ENCODE peak calls at places on chromosomes 3 and 15, in nine cellular contexts. One of them, this sample, is unnamed.
A peak's percentile ranks its signal among the peaks of the same experiment; 100 is the strongest.

GRCh38 chr3:193087336-193087735 is 153.7 kb upstream of the PLAAT1 start:
- DNase-seq in right cardiac atrium: no peak
- DNase-seq in endothelial cell of umbilical vein: no peak
- DNase-seq in GM23248: no peak
- DNase-seq in A673: no peak
- DNase-seq in iPS DF 6.9: no peak
- DNase-seq in heart left ventricle: no peak
- DNase-seq in mesendoderm: no peak
- DNase-seq in PC-3: no peak
- DNase-seq in this sample: no peak

GRCh38 chr3:124722589-124722988 is 7.7 kb upstream of the UMPS start:
- DNase-seq in A673: no peak
- DNase-seq in mesendoderm: no peak
- DNase-seq in heart left ventricle: no peak
- DNase-seq in endothelial cell of umbilical vein: no peak
- DNase-seq in right cardiac atrium: no peak
- DNase-seq in GM23248: no peak
- DNase-seq in PC-3: no peak
- DNase-seq in iPS DF 6.9: no peak
- DNase-seq in this sample: no peak

GRCh38 chr3:197226179-197226578 is 72.2 kb downstream of the DLG1 start:
- DNase-seq in A673: peak; percentile 70
- DNase-seq in right cardiac atrium: no peak
- DNase-seq in PC-3: no peak
- DNase-seq in heart left ventricle: no peak
- DNase-seq in endothelial cell of umbilical vein: no peak
- DNase-seq in GM23248: no peak
- DNase-seq in iPS DF 6.9: no peak
- DNase-seq in mesendoderm: no peak
- DNase-seq in this sample: no peak

GRCh38 chr3:197317250-197317963 is 19.0 kb upstream of the DLG1 start:
- DNase-seq in GM23248: peak; percentile 97
- DNase-seq in right cardiac atrium: no peak
- DNase-seq in endothelial cell of umbilical vein: no peak
- DNase-seq in PC-3: peak; percentile 80
- DNase-seq in A673: peak; percentile 51
- DNase-seq in iPS DF 6.9: no peak
- DNase-seq in heart left ventricle: peak; percentile 44
- DNase-seq in mesendoderm: peak; percentile 86
- DNase-seq in this sample: no peak

GRCh38 chr3:150439657-150440056 is 31.6 kb downstream of the TSC22D2 start:
- DNase-seq in GM23248: no peak
- DNase-seq in right cardiac atrium: no peak
- DNase-seq in endothelial cell of umbilical vein: no peak
- DNase-seq in iPS DF 6.9: no peak
- DNase-seq in PC-3: peak; percentile 43
- DNase-seq in heart left ventricle: no peak
- DNase-seq in A673: no peak
- DNase-seq in mesendoderm: no peak
- DNase-seq in this sample: no peak

GRCh38 chr15:71294251-71294635 is 179.0 kb downstream of the THSD4 start:
- DNase-seq in GM23248: no peak
- DNase-seq in A673: no peak
- DNase-seq in mesendoderm: no peak
- DNase-seq in heart left ventricle: no peak
- DNase-seq in PC-3: no peak
- DNase-seq in endothelial cell of umbilical vein: no peak
- DNase-seq in right cardiac atrium: no peak
- DNase-seq in iPS DF 6.9: no peak
- DNase-seq in this sample: no peak

GRCh38 chr3:151638555-151638954 is 95.2 kb upstream of the AADACL2 start:
- DNase-seq in A673: no peak
- DNase-seq in GM23248: no peak
- DNase-seq in right cardiac atrium: no peak
- DNase-seq in heart left ventricle: no peak
- DNase-seq in iPS DF 6.9: no peak
- DNase-seq in mesendoderm: peak; percentile 3
- DNase-seq in PC-3: no peak
- DNase-seq in endothelial cell of umbilical vein: no peak
- DNase-seq in this sample: no peak

GRCh38 chr3:9088431-9089353 is 125.4 kb upstream of the RAD18 start:
- DNase-seq in iPS DF 6.9: no peak
- DNase-seq in right cardiac atrium: no peak
- DNase-seq in heart left ventricle: no peak
- DNase-seq in PC-3: peak; percentile 71
- DNase-seq in mesendoderm: no peak
- DNase-seq in A673: no peak
- DNase-seq in GM23248: peak; percentile 26
- DNase-seq in endothelial cell of umbilical vein: no peak
- DNase-seq in this sample: no peak

GRCh38 chr3:141812091-141812490 is 48.9 kb downstream of the GRK7 start:
- DNase-seq in heart left ventricle: no peak
- DNase-seq in GM23248: peak; percentile 20
- DNase-seq in right cardiac atrium: no peak
- DNase-seq in A673: peak; percentile 81
- DNase-seq in endothelial cell of umbilical vein: no peak
- DNase-seq in iPS DF 6.9: no peak
- DNase-seq in PC-3: no peak
- DNase-seq in mesendoderm: no peak
- DNase-seq in this sample: no peak

GRCh38 chr3:98041350-98041749 is 6.2 kb upstream of the GABRR3 start:
- DNase-seq in right cardiac atrium: no peak
- DNase-seq in PC-3: no peak
- DNase-seq in endothelial cell of umbilical vein: no peak
- DNase-seq in GM23248: no peak
- DNase-seq in iPS DF 6.9: no peak
- DNase-seq in heart left ventricle: no peak
- DNase-seq in mesendoderm: no peak
- DNase-seq in A673: no peak
- DNase-seq in this sample: no peak

GRCh38 chr3:46928297-46928696 is 48.2 kb downstream of the CCDC12 start:
- DNase-seq in A673: no peak
- DNase-seq in mesendoderm: no peak
- DNase-seq in iPS DF 6.9: no peak
- DNase-seq in GM23248: no peak
- DNase-seq in heart left ventricle: no peak
- DNase-seq in endothelial cell of umbilical vein: no peak
- DNase-seq in right cardiac atrium: no peak
- DNase-seq in PC-3: no peak
- DNase-seq in this sample: no peak

GRCh38 chr15:65368300-65368617 is 9.5 kb downstream of the IGDCC3 start:
- DNase-seq in right cardiac atrium: no peak
- DNase-seq in A673: no peak
- DNase-seq in PC-3: no peak
- DNase-seq in endothelial cell of umbilical vein: no peak
- DNase-seq in GM23248: no peak
- DNase-seq in iPS DF 6.9: no peak
- DNase-seq in mesendoderm: peak; percentile 91
- DNase-seq in heart left ventricle: peak; percentile 34
- DNase-seq in this sample: peak; percentile 77

GRCh38 chr15:50024183-50024795 is 94.7 kb downstream of the ATP8B4 start:
- DNase-seq in PC-3: no peak
- DNase-seq in GM23248: no peak
- DNase-seq in iPS DF 6.9: no peak
- DNase-seq in endothelial cell of umbilical vein: no peak
- DNase-seq in A673: no peak
- DNase-seq in right cardiac atrium: no peak
- DNase-seq in heart left ventricle: no peak
- DNase-seq in mesendoderm: no peak
- DNase-seq in this sample: no peak

GRCh38 chr3:13827256-13827655 is 52.6 kb downstream of the WNT7A start:
- DNase-seq in A673: no peak
- DNase-seq in right cardiac atrium: no peak
- DNase-seq in endothelial cell of umbilical vein: no peak
- DNase-seq in mesendoderm: no peak
- DNase-seq in PC-3: no peak
- DNase-seq in iPS DF 6.9: no peak
- DNase-seq in GM23248: no peak
- DNase-seq in heart left ventricle: no peak
- DNase-seq in this sample: no peak

GRCh38 chr3:131283862-131284261 is 97.7 kb upstream of the NUDT16 start:
- DNase-seq in A673: no peak
- DNase-seq in GM23248: no peak
- DNase-seq in mesendoderm: peak; percentile 24
- DNase-seq in PC-3: no peak
- DNase-seq in endothelial cell of umbilical vein: no peak
- DNase-seq in heart left ventricle: no peak
- DNase-seq in right cardiac atrium: no peak
- DNase-seq in iPS DF 6.9: no peak
- DNase-seq in this sample: no peak

GRCh38 chr15:42143866-42144625 is 12.4 kb downstream of the PLA2G4F start:
- DNase-seq in GM23248: no peak
- DNase-seq in iPS DF 6.9: no peak
- DNase-seq in right cardiac atrium: no peak
- DNase-seq in mesendoderm: no peak
- DNase-seq in PC-3: no peak
- DNase-seq in heart left ventricle: no peak
- DNase-seq in A673: no peak
- DNase-seq in endothelial cell of umbilical vein: no peak
- DNase-seq in this sample: peak; percentile 23

GRCh38 chr3:185824467-185825378 is at the start of gene IGF2BP2:
- DNase-seq in mesendoderm: peak; percentile 92
- DNase-seq in A673: peak; percentile 89
- DNase-seq in PC-3: peak; percentile 81
- DNase-seq in iPS DF 6.9: no peak
- DNase-seq in endothelial cell of umbilical vein: peak; percentile 84
- DNase-seq in heart left ventricle: peak; percentile 67
- DNase-seq in right cardiac atrium: peak; percentile 76
- DNase-seq in GM23248: peak; percentile 92
- DNase-seq in this sample: peak; percentile 68

GRCh38 chr3:42652251-42652610 is 1.3 kb upstream of the ZBTB47 start:
- DNase-seq in heart left ventricle: no peak
- DNase-seq in iPS DF 6.9: no peak
- DNase-seq in GM23248: peak; percentile 34
- DNase-seq in PC-3: no peak
- DNase-seq in A673: no peak
- DNase-seq in endothelial cell of umbilical vein: no peak
- DNase-seq in right cardiac atrium: no peak
- DNase-seq in mesendoderm: no peak
- DNase-seq in this sample: peak; percentile 25

GRCh38 chr3:42653303-42653559 is 266 bp upstream of the ZBTB47 start:
- DNase-seq in mesendoderm: no peak
- DNase-seq in right cardiac atrium: no peak
- DNase-seq in endothelial cell of umbilical vein: no peak
- DNase-seq in A673: no peak
- DNase-seq in PC-3: no peak
- DNase-seq in heart left ventricle: no peak
- DNase-seq in GM23248: no peak
- DNase-seq in iPS DF 6.9: no peak
- DNase-seq in this sample: no peak

GRCh38 chr3:42651248-42652091 is 2.0 kb upstream of the ZBTB47 start:
- DNase-seq in PC-3: peak; percentile 53
- DNase-seq in mesendoderm: peak; percentile 85
- DNase-seq in iPS DF 6.9: no peak
- DNase-seq in heart left ventricle: no peak
- DNase-seq in endothelial cell of umbilical vein: no peak
- DNase-seq in A673: no peak
- DNase-seq in right cardiac atrium: no peak
- DNase-seq in GM23248: peak; percentile 92
- DNase-seq in this sample: peak; percentile 40

GRCh38 chr3:42653560-42654330 is at the start of gene ZBTB47:
- DNase-seq in mesendoderm: peak; percentile 41
- DNase-seq in GM23248: peak; percentile 79
- DNase-seq in PC-3: peak; percentile 44
- DNase-seq in endothelial cell of umbilical vein: peak; percentile 33
- DNase-seq in iPS DF 6.9: no peak
- DNase-seq in right cardiac atrium: peak; percentile 79
- DNase-seq in heart left ventricle: peak; percentile 75
- DNase-seq in A673: no peak
- DNase-seq in this sample: peak; percentile 38

DNA sequence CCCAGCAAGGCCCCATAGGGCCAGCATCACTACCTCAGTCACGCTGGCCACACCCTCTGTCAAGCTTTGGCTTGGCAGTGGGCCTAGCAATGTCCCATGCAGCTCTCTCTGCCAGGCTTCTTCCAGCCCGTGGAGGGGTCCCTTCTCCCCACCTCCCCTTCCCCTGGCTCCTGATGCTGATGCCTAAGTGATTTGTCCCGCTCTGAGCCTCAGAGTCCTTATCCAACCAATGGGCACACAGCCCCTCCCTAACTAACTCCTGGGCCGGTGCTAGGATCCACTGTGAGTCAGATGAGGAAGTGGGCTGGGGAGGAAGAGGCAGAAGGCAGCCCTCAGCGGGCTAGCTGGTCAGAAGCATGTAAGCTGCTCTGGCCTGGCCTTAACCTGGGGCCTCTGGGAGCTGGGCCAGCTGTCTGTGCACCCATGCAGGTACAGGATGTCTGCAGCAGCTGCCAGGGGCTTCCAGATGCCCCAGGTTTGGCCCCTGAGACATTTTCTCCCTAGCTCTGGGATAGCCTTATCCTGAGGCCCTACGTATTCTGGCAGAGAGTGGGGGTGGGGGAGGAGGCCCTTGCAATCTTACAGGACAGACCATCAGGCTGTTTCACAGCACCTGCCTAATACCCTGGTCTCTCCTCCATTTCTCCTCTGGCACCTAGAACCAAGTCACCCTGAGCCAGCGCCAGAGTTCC is 740 bp upstream of the ZBTB47 start:
- DNase-seq in endothelial cell of umbilical vein: peak; percentile 80
- DNase-seq in heart left ventricle: peak; percentile 77
- DNase-seq in PC-3: peak; percentile 90
- DNase-seq in iPS DF 6.9: no peak
- DNase-seq in right cardiac atrium: peak; percentile 73
- DNase-seq in GM23248: peak; percentile 93
- DNase-seq in A673: no peak
- DNase-seq in mesendoderm: peak; percentile 67
- DNase-seq in this sample: peak; percentile 58
- H3K4me1 ChIP-seq in endothelial cell of umbilical vein: peaks cover 36% of the 10 kb centered on the region
- H3K4me1 ChIP-seq in heart left ventricle: peaks cover 12% of the 10 kb centered on the region
- H3K4me1 ChIP-seq in PC-3: peaks cover 28% of the 10 kb centered on the region
- H3K4me1 ChIP-seq in iPS DF 6.9: peaks cover 14% of the 10 kb centered on the region
- H3K4me1 ChIP-seq in right cardiac atrium: peaks cover 18% of the 10 kb centered on the region
- H3K4me1 ChIP-seq in GM23248: peaks cover 59% of the 10 kb centered on the region
- H3K4me1 ChIP-seq in A673: no peaks in the 10 kb centered on the region
- H3K4me1 ChIP-seq in mesendoderm: peaks cover 18% of the 10 kb centered on the region
- H3K4me1 ChIP-seq in this sample: peaks cover 9% of the 10 kb centered on the region

GRCh38 chr15:73596214-73596613 is 37.0 kb downstream of the NPTN start:
- DNase-seq in heart left ventricle: no peak
- DNase-seq in GM23248: peak; percentile 43
- DNase-seq in right cardiac atrium: no peak
- DNase-seq in endothelial cell of umbilical vein: no peak
- DNase-seq in iPS DF 6.9: no peak
- DNase-seq in mesendoderm: peak; percentile 42
- DNase-seq in PC-3: no peak
- DNase-seq in A673: no peak
- DNase-seq in this sample: no peak
- H3K4me1 ChIP-seq in heart left ventricle: peaks cover 22% of the 10 kb centered on the region
- H3K4me1 ChIP-seq in GM23248: peaks cover 42% of the 10 kb centered on the region
- H3K4me1 ChIP-seq in right cardiac atrium: peaks cover 21% of the 10 kb centered on the region
- H3K4me1 ChIP-seq in endothelial cell of umbilical vein: peaks cover 19% of the 10 kb centered on the region
- H3K4me1 ChIP-seq in iPS DF 6.9: peaks cover 9% of the 10 kb centered on the region
- H3K4me1 ChIP-seq in mesendoderm: peaks cover 6% of the 10 kb centered on the region
- H3K4me1 ChIP-seq in PC-3: peaks cover 24% of the 10 kb centered on the region
- H3K4me1 ChIP-seq in A673: peaks cover 40% of the 10 kb centered on the region
- H3K4me1 ChIP-seq in this sample: peaks cover 11% of the 10 kb centered on the region

GRCh38 chr3:112640864-112641751 is at the start of gene CCDC80:
- DNase-seq in heart left ventricle: no peak
- DNase-seq in right cardiac atrium: no peak
- DNase-seq in mesendoderm: peak; percentile 90
- DNase-seq in endothelial cell of umbilical vein: peak; percentile 91
- DNase-seq in A673: peak; percentile 86
- DNase-seq in GM23248: peak; percentile 84
- DNase-seq in PC-3: peak; percentile 89
- DNase-seq in iPS DF 6.9: no peak
- DNase-seq in this sample: no peak
- H3K4me1 ChIP-seq in heart left ventricle: no peaks in the 10 kb centered on the region
- H3K4me1 ChIP-seq in right cardiac atrium: no peaks in the 10 kb centered on the region
- H3K4me1 ChIP-seq in mesendoderm: peaks cover 9% of the 10 kb centered on the region
- H3K4me1 ChIP-seq in endothelial cell of umbilical vein: peaks cover 28% of the 10 kb centered on the region
- H3K4me1 ChIP-seq in A673: peaks cover 29% of the 10 kb centered on the region
- H3K4me1 ChIP-seq in GM23248: peaks cover 34% of the 10 kb centered on the region
- H3K4me1 ChIP-seq in PC-3: peaks cover 54% of the 10 kb centered on the region
- H3K4me1 ChIP-seq in iPS DF 6.9: peaks cover 9% of the 10 kb centered on the region
- H3K4me1 ChIP-seq in this sample: peaks cover 13% of the 10 kb centered on the region

GRCh38 chr3:58022490-58022889 is 14.3 kb downstream of the FLNB start:
- DNase-seq in iPS DF 6.9: no peak
- DNase-seq in PC-3: peak; percentile 43
- DNase-seq in mesendoderm: no peak
- DNase-seq in GM23248: no peak
- DNase-seq in heart left ventricle: no peak
- DNase-seq in endothelial cell of umbilical vein: no peak
- DNase-seq in A673: no peak
- DNase-seq in right cardiac atrium: no peak
- DNase-seq in this sample: no peak
- H3K4me1 ChIP-seq in iPS DF 6.9: peaks cover 16% of the 10 kb centered on the region
- H3K4me1 ChIP-seq in PC-3: peaks cover 78% of the 10 kb centered on the region
- H3K4me1 ChIP-seq in mesendoderm: peaks cover 39% of the 10 kb centered on the region
- H3K4me1 ChIP-seq in GM23248: peaks cover 46% of the 10 kb centered on the region
- H3K4me1 ChIP-seq in heart left ventricle: peaks cover 26% of the 10 kb centered on the region
- H3K4me1 ChIP-seq in endothelial cell of umbilical vein: peaks cover 74% of the 10 kb centered on the region
- H3K4me1 ChIP-seq in A673: no peaks in the 10 kb centered on the region
- H3K4me1 ChIP-seq in right cardiac atrium: peaks cover 11% of the 10 kb centered on the region
- H3K4me1 ChIP-seq in this sample: peaks cover 38% of the 10 kb centered on the region

This sample was measured in H9.